ENCODE peak calls at places on chromosomes 13 and 19, in five cellular contexts. O, J, A, N and B are unnamed samples.

GRCh38 chr19:54464624-54465266 is 1.2 kb upstream of the LENG9 start:
- DNase-seq in J (peak; percentile 90), O (peak; percentile 84), N (peak; percentile 50), A (peak; percentile 82), B (peak; percentile 62)

GRCh38 chr19:35395762-35396199 is 24.9 kb downstream of the GPR42 start:
- DNase-seq in A (no peak), O (no peak), J (no peak), N (no peak), B (no peak)

GRCh38 chr19:38588041-38588440 is 29.7 kb downstream of the MAP4K1 start:
- DNase-seq in O (no peak), A (no peak), N (no peak), J (no peak), B (no peak)

GRCh38 chr19:294819-295686 is 3.9 kb upstream of the PLPP2 start:
- DNase-seq in A (no peak), J (no peak), O (peak; percentile 26), N (peak; percentile 32), B (no peak)

GRCh38 chr19:35178701-35179100 is 24.2 kb downstream of the FXYD5 start:
- DNase-seq in O (no peak), A (no peak), N (no peak), J (no peak), B (no peak)

GRCh38 chr13:36108342-36108741 is 22.8 kb downstream of the DCLK1 start:
- DNase-seq in O (peak; percentile 56), J (no peak), N (no peak), A (no peak), B (no peak)

GRCh38 chr19:15897738-15898276 is at the start of gene CYP4F2:
- DNase-seq in A (no peak), O (no peak), N (no peak), J (no peak), B (no peak)

GRCh38 chr13:113801289-113801961 is 42.4 kb downstream of the TMEM255B start:
- DNase-seq in N (no peak), O (no peak), J (no peak), A (no peak), B (no peak)

GRCh38 chr13:28953714-28954113 is 133.6 kb downstream of the MTUS2 start:
- DNase-seq in N (no peak), J (no peak), O (no peak), A (no peak), B (no peak)

GRCh38 chr19:507286-508203 is at the start of gene TPGS1:
- DNase-seq in A (peak; percentile 63), J (peak; percentile 75), N (peak; percentile 72), O (peak; percentile 83), B (peak; percentile 97)

GRCh38 chr19:16920816-16921529 is 32.2 kb downstream of the F2RL3 start:
- DNase-seq in O (no peak), N (no peak), J (peak; percentile 85), A (peak; percentile 66), B (no peak)

GRCh38 chr13:30169442-30169841 is 137.9 kb downstream of the KATNAL1 start:
- DNase-seq in J (no peak), O (no peak), A (no peak), N (no peak), B (no peak)

GRCh38 chr13:91331047-91331915 is 16.2 kb upstream of the MIR17HG start:
- DNase-seq in J (no peak), A (no peak), N (no peak), O (no peak), B (no peak)

GRCh38 chr13:110683921-110684320 is 22.0 kb downstream of the CARS2 start:
- DNase-seq in N (no peak), A (no peak), J (no peak), O (no peak), B (no peak)

GRCh38 chr19:46065486-46065885 is 24.7 kb upstream of the IGFL4 start:
- DNase-seq in N (no peak), A (peak; percentile 61), J (peak; percentile 71), O (no peak), B (no peak)

GRCh38 chr19:38862321-38863059 is 12.7 kb upstream of the HNRNPL start:
- DNase-seq in O (peak; percentile 83), A (no peak), J (peak; percentile 27), N (peak; percentile 60), B (no peak)

GRCh38 chr13:56988543-56988942 is 152.2 kb upstream of the PRR20A start:
- DNase-seq in J (no peak), O (no peak), N (no peak), A (no peak), B (no peak)

GRCh38 chr13:44049546-44049945 is 169.8 kb downstream of the LACC1 start:
- DNase-seq in A (no peak), N (no peak), J (no peak), O (no peak), B (no peak)

GRCh38 chr13:31000889-31001288 is 68.4 kb downstream of the TEX26 start:
- DNase-seq in O (no peak), A (no peak), N (no peak), J (no peak), B (no peak)

GRCh38 chr19:3115411-3115810 is 20.4 kb upstream of the GNA15 start:
- DNase-seq in O (no peak), J (no peak), A (no peak), N (no peak), B (no peak)

GRCh38 chr19:42286349-42287016 is 15.4 kb upstream of the PRR19 start:
- DNase-seq in A (no peak), J (peak; percentile 48), N (no peak), O (no peak), B (no peak)

GRCh38 chr19:42294471-42295137 is 7.3 kb upstream of the PRR19 start:
- DNase-seq in A (no peak), O (no peak), J (no peak), N (no peak), B (no peak)

GRCh38 chr19:7989071-7989575 is 16.3 kb downstream of the ELAVL1 start:
- DNase-seq in A (no peak), O (no peak), N (no peak), J (no peak), B (no peak)

GRCh38 chr13:30819136-30819875 is 84.0 kb downstream of the ALOX5AP start:
- DNase-seq in O (no peak), J (no peak), N (no peak), A (no peak), B (no peak)

GRCh38 chr13:31967155-31967554 is 64.4 kb upstream of the FRY start:
- DNase-seq in J (no peak), A (no peak), O (no peak), N (no peak), B (no peak)

GRCh38 chr13:110387451-110388140 is 80.5 kb downstream of the COL4A2 start:
- DNase-seq in J (peak; percentile 68), N (no peak), A (no peak), O (no peak), B (no peak)

GRCh38 chr19:50512999-50513745 is 541 bp downstream of the ASPDH start:
- DNase-seq in A (no peak), J (no peak), O (no peak), N (no peak), B (no peak)

GRCh38 chr19:40398417-40399056 is 8.6 kb upstream of the HIPK4 start:
- DNase-seq in N (no peak), A (no peak), J (peak; percentile 36), O (no peak), B (no peak)

GRCh38 chr13:102650444-102650843 is 44.4 kb downstream of the METTL21C start:
- DNase-seq in A (no peak), O (no peak), J (no peak), N (no peak), B (no peak)

GRCh38 chr19:6833166-6833790 is 54.1 kb upstream of the ADGRE1 start:
- DNase-seq in J (no peak), O (no peak), N (no peak), A (no peak), B (no peak)

GRCh38 chr13:29743229-29743786 is 107.1 kb downstream of the UBL3 start:
- DNase-seq in O (no peak), A (peak; percentile 78), N (no peak), J (peak; percentile 58), B (no peak)

GRCh38 chr19:2726904-2727639 is 5.9 kb upstream of the DIRAS1 start:
- DNase-seq in O (no peak), J (no peak), N (no peak), A (no peak), B (no peak)